ENCODE peak calls at places on chromosomes 11 and 22, in seven cellular contexts. J, Z, Q, W, L, P and H are unnamed samples. For H3K36me3 and H3K27me3, the result is how much of the 10 kb centered on the place peaks cover.

GRCh38 chr22:22533417-22533816 is 13.3 kb upstream of the ZNF280A start:
- ATAC-seq in J (no peak), Z (no peak), Q (no peak), W (no peak), L (no peak), P (no peak), H (no peak)

GRCh38 chr11:44139565-44140313 is 44.3 kb downstream of the EXT2 start:
- ATAC-seq in J (no peak), Z (no peak), Q (no peak), W (no peak), L (peak), P (no peak), H (no peak)

GRCh38 chr11:45021001-45021400 is 70.3 kb upstream of the TP53I11 start:
- ATAC-seq in J (no peak), Z (no peak), Q (no peak), W (no peak), L (no peak), P (no peak), H (no peak)

GRCh38 chr22:32389685-32390084 is 22.4 kb downstream of the RTCB start:
- ATAC-seq in J (no peak), Z (no peak), Q (no peak), W (no peak), L (peak), P (no peak), H (no peak)

GRCh38 chr11:117817213-117818035 is 7.1 kb downstream of the FXYD2 start:
- ATAC-seq in J (peak), Z (peak), Q (peak), W (peak), L (peak), P (peak), H (peak)

GRCh38 chr11:121634273-121634672 is 181.5 kb upstream of the SORL1-AS1 start:
- ATAC-seq in J (no peak), Z (no peak), Q (no peak), W (no peak), L (no peak), P (peak), H (no peak)

GRCh38 chr11:61904539-61905048 is 12.8 kb downstream of the RAB3IL1 start:
- ATAC-seq in J (no peak), Z (no peak), Q (no peak), W (peak), L (peak), P (no peak), H (no peak)

GRCh38 chr11:63747006-63747405 is 21.6 kb downstream of the ZFTA start:
- ATAC-seq in J (peak), Z (no peak), Q (no peak), W (no peak), L (peak), P (no peak), H (no peak)

GRCh38 chr11:113242767-113243397 is 71.5 kb upstream of the TTC12 start:
- ATAC-seq in J (peak), Z (peak), Q (peak), W (no peak), L (no peak), P (peak), H (peak)

GRCh38 chr11:7889985-7890384 is 41.1 kb downstream of the OR10A6 start:
- ATAC-seq in J (no peak), Z (no peak), Q (no peak), W (peak), L (no peak), P (no peak), H (no peak)

GRCh38 chr22:35386670-35387288 is 5.9 kb downstream of the HMOX1 start:
- ATAC-seq in J (no peak), Z (no peak), Q (no peak), W (no peak), L (no peak), P (no peak), H (no peak)

GRCh38 chr11:119759324-119759723 is 30.3 kb upstream of the NECTIN1 start:
- ATAC-seq in J (peak), Z (no peak), Q (no peak), W (no peak), L (peak), P (no peak), H (no peak)

GRCh38 chr22:31872209-31872608 is 72.1 kb upstream of the YWHAH start:
- ATAC-seq in J (no peak), Z (no peak), Q (no peak), W (no peak), L (peak), P (no peak), H (no peak)

GRCh38 chr11:45264839-45265515 is 21.2 kb downstream of the SYT13 start:
- ATAC-seq in J (peak), Z (no peak), Q (no peak), W (no peak), L (no peak), P (no peak), H (no peak)

GRCh38 chr22:17368727-17369552 is at the start of gene CECR2:
- ATAC-seq in J (peak), Z (peak), Q (peak), W (peak), L (peak), P (peak), H (peak)

GRCh38 chr22:23772315-23773246 is at the start of gene MMP11:
- ATAC-seq in J (peak), Z (peak), Q (no peak), W (peak), L (peak), P (peak), H (peak)

GRCh38 chr11:18280438-18281046 is 14.5 kb downstream of the SAA1 start:
- ATAC-seq in J (no peak), Z (no peak), Q (no peak), W (no peak), L (no peak), P (peak), H (no peak)

GRCh38 chr11:131819845-131820244 is 449.4 kb downstream of the NTM start:
- ATAC-seq in J (no peak), Z (no peak), Q (no peak), W (no peak), L (no peak), P (no peak), H (no peak)

GRCh38 chr11:45331839-45332485 is 45.8 kb upstream of the SYT13 start:
- ATAC-seq in J (no peak), Z (no peak), Q (no peak), W (peak), L (no peak), P (no peak), H (no peak)

GRCh38 chr11:131749100-131749499 is 378.7 kb downstream of the NTM start:
- ATAC-seq in J (peak), Z (no peak), Q (no peak), W (no peak), L (no peak), P (no peak), H (no peak)

GRCh38 chr22:17896552-17896951 is 122.3 kb upstream of the BID start:
- ATAC-seq in J (peak), Z (no peak), Q (peak), W (peak), L (peak), P (no peak), H (peak)

GRCh38 chr11:59178401-59178800 is 6.5 kb downstream of the DTX4 start:
- ATAC-seq in J (no peak), Z (no peak), Q (no peak), W (no peak), L (no peak), P (no peak), H (no peak)

GRCh38 chr11:47469411-47470179 is 20.7 kb upstream of the RAPSN start:
- ATAC-seq in J (no peak), Z (peak), Q (peak), W (no peak), L (peak), P (no peak), H (peak)

GRCh38 chr22:23696326-23696851 is 5.6 kb downstream of the RGL4 start:
- ATAC-seq in J (no peak), Z (peak), Q (no peak), W (no peak), L (no peak), P (peak), H (no peak)

GRCh38 chr22:40027191-40028097 is 32.7 kb downstream of the FAM83F start:
- ATAC-seq in J (no peak), Z (no peak), Q (no peak), W (no peak), L (no peak), P (no peak), H (no peak)

GRCh38 chr11:68974421-68975194 is 6.2 kb downstream of the MRGPRD start:
- ATAC-seq in J (peak), Z (no peak), Q (no peak), W (peak), L (peak), P (peak), H (no peak)

GRCh38 chr11:92211576-92212167 is 12.9 kb upstream of the FAT3 start:
- ATAC-seq in J (peak), Z (no peak), Q (no peak), W (peak), L (no peak), P (no peak), H (no peak)

GRCh38 chr11:24312464-24313238 is 184.2 kb upstream of the LUZP2 start:
- ATAC-seq in J (peak), Z (no peak), Q (no peak), W (no peak), L (no peak), P (peak), H (no peak)

GRCh38 chr11:11667056-11667455 is 45.3 kb upstream of the GALNT18 start:
- ATAC-seq in J (no peak), Z (no peak), Q (no peak), W (no peak), L (peak), P (no peak), H (no peak)

GRCh38 chr11:111097191-111097590 is 148.3 kb upstream of the POU2AF2 start:
- ATAC-seq in J (peak), Z (peak), Q (no peak), W (no peak), L (no peak), P (no peak), H (peak)

GRCh38 chr11:4459470-4459869 is 10.4 kb downstream of the OR52K2 start:
- ATAC-seq in J (no peak), Z (peak), Q (no peak), W (no peak), L (no peak), P (peak), H (no peak)

GRCh38 chr22:23217171-23218052 is 37.1 kb downstream of the BCR start:
- ATAC-seq in J (no peak), Z (no peak), Q (no peak), W (no peak), L (no peak), P (no peak), H (no peak)

GRCh38 chr22:27836181-27836580 is 34.6 kb upstream of the MN1 start:
- ATAC-seq in J (peak), Z (no peak), Q (no peak), W (no peak), L (no peak), P (no peak), H (no peak)

GRCh38 chr11:61910473-61911123 is 6.8 kb downstream of the RAB3IL1 start:
- ATAC-seq in J (no peak), Z (no peak), Q (peak), W (no peak), L (peak), P (no peak), H (peak)

DNA sequence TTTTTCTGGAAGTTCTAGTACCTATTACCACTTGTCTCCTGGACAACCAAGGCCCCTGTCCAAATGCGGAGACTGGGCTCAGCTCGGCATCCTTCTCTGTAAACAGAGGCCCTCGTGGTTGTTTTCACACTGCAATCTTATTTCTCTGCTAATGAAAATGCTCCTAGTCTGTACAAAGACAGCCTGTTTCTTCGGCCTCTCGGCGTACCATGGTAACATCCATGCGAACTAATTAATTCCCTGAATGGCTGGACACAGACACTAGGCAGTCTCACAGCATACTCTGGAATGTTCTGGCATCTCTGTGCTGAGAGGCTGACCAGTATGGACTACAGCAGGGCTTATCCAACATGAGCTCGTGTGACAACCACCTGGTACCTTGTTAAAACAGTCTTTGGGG is 5.7 kb downstream of the POLR3H start:
- ATAC-seq in J (no peak), Z (no peak), Q (no peak), W (no peak), L (no peak), P (no peak), H (peak)
- H3K36me3 ChIP-seq in J (under half), Z (under half), Q (under half), W (under half), L (half or more), P (under half), H (under half)

GRCh38 chr22:46452195-46453005 is 85.0 kb downstream of the CELSR1 start:
- ATAC-seq in J (no peak), Z (no peak), Q (no peak), W (no peak), L (no peak), P (no peak), H (no peak)
- H3K27me3 ChIP-seq in J (half or more), Z (under half), Q (under half), W (under half), L (under half), P (under half), H (under half)

DNA sequence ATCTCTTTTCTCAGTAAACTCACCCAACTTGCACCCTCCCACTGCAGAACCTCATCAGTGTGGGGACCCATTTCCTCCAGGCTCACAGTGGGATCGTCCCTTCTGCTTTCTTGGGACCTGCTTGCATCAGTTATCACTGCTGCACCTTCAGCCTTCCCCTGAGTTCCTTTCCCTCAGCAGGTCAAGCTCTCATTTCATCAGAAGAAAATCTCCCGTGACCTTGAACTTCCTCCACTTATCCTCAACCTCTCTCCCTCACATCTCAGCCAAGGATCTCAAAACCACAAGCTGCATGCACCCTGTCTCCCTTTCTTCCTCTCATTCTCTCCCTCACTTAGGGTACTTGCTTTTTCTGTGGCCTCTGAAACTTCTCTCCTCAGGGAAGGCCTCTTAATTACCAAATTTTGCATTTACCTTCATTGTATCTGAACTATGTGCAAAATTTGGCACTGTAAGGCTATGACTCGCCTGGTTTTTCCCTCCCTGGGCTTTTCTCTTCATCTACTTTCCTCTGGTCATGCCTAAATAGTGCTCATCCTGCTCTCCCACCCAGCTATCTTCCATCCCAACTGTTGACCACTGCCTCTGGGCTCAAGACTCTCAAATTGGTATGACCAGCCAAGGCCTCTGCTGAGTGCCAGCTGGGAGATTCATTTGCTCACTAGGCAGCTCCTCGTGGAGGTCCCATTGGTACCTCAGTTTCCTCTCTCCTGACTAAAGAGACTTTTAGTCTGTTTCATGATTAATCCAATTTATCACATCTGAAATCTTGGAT is 2.7 kb upstream of the RCE1 start:
- ATAC-seq in J (no peak), Z (no peak), Q (no peak), W (no peak), L (peak), P (no peak), H (no peak)
- H3K36me3 ChIP-seq in J (under half), Z (under half), Q (under half), W (under half), L (under half), P (under half), H (under half)

GRCh38 chr11:128898580-128899344 is 7.6 kb downstream of the KCNJ5 start:
- ATAC-seq in J (no peak), Z (no peak), Q (no peak), W (no peak), L (no peak), P (no peak), H (no peak)
- H3K27me3 ChIP-seq in J (under half), Z (under half), Q (under half), W (under half), L (under half), P (under half), H (under half)

GRCh38 chr11:596374-596773 is 19.4 kb downstream of the IRF7 start:
- ATAC-seq in J (no peak), Z (no peak), Q (no peak), W (no peak), L (no peak), P (no peak), H (no peak)
- H3K36me3 ChIP-seq in J (half or more), Z (under half), Q (half or more), W (under half), L (half or more), P (half or more), H (half or more)

GRCh38 chr22:44288951-44289350 is 23.8 kb downstream of the SHISAL1 start:
- ATAC-seq in J (no peak), Z (no peak), Q (no peak), W (no peak), L (no peak), P (no peak), H (no peak)

GRCh38 chr22:44284711-44285110 is 28.0 kb downstream of the SHISAL1 start:
- ATAC-seq in J (no peak), Z (no peak), Q (no peak), W (no peak), L (no peak), P (no peak), H (no peak)

GRCh38 chr22:44289429-44290171 is 23.2 kb downstream of the SHISAL1 start:
- ATAC-seq in J (peak), Z (no peak), Q (no peak), W (no peak), L (no peak), P (no peak), H (no peak)

GRCh38 chr22:44286673-44287072 is 26.1 kb downstream of the SHISAL1 start:
- ATAC-seq in J (no peak), Z (no peak), Q (no peak), W (no peak), L (no peak), P (no peak), H (no peak)

DNA sequence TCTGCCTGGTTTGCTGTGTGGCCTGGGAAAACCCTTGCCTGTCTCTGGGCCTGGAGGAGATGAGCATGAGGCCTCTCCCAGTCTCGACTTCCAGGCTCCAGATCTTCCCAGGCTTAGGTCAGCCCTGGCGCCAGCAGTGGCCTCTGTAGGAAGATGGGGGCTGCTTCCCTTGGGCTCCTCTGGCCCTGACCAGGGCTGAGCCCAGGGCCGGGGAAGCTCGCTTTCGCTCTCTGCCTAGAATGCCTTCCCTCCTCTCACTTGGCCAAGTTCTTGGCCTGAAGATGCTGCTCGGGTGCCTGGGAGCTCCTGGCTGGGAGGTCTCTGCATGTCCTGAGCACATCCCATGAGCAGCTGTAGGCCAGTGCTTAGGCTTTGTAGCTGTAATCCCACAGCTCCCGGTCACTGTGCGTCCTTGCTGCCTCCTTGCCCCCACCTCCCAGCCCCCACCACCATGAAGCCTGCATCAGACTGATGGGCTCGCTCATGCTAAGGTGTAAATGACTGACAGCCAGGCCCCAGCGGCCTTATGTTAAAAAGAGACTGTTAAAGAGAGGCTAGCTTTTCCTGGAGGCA is 25.5 kb downstream of the SHISAL1 start:
- ATAC-seq in J (no peak), Z (no peak), Q (no peak), W (no peak), L (no peak), P (no peak), H (no peak)
- H3K27me3 ChIP-seq in J (under half), Z (under half), Q (under half), W (under half), L (under half), P (under half), H (under half)

GRCh38 chr11:71436861-71437260 is 11.3 kb downstream of the DHCR7 start:
- ATAC-seq in J (no peak), Z (no peak), Q (no peak), W (no peak), L (no peak), P (no peak), H (no peak)
- H3K36me3 ChIP-seq in J (under half), Z (under half), Q (under half), W (under half), L (half or more), P (half or more), H (half or more)

GRCh38 chr11:76209956-76210885 is 3.9 kb upstream of the WNT11 start:
- ATAC-seq in J (peak), Z (peak), Q (peak), W (peak), L (no peak), P (peak), H (peak)
- H3K27me3 ChIP-seq in J (half or more), Z (under half), Q (under half), W (under half), L (under half), P (under half), H (half or more)